ENCODE peak calls at places on chromosomes 11 and 22, in six cellular contexts. One of them, this sample, is unnamed.
A peak's percentile ranks its signal among the peaks of the same experiment; 100 is the strongest.

GRCh38 chr11:115530752-115531151 is 26.5 kb upstream of the CADM1 start:
- DNase-seq in GF-D8: no peak
- DNase-seq in stimulated activated naive CD8-positive, alpha-beta T cell treated with anti-CD3 and anti-CD28 coated beads, Interleukin-15, amount 100 ng/mL, for 72 hours: no peak
- DNase-seq in GM12891: no peak
- DNase-seq in activated naive CD8-positive, alpha-beta T cell treated with anti-CD3 and anti-CD28 coated beads, Interleukin-2, amount 50 U/mL, for 24 hours: no peak
- DNase-seq in activated CD4-positive, alpha-beta T cell treated with anti-CD3 and anti-CD28 coated beads, Interleukin-2, amount 50 U/mL, for 4 hours: no peak
- DNase-seq in this sample: no peak

GRCh38 chr11:73274722-73275380 is 2.7 kb downstream of the P2RY6 start:
- DNase-seq in GF-D8: no peak
- DNase-seq in stimulated activated naive CD8-positive, alpha-beta T cell treated with anti-CD3 and anti-CD28 coated beads, Interleukin-15, amount 100 ng/mL, for 72 hours: no peak
- DNase-seq in GM12891: no peak
- DNase-seq in activated naive CD8-positive, alpha-beta T cell treated with anti-CD3 and anti-CD28 coated beads, Interleukin-2, amount 50 U/mL, for 24 hours: no peak
- DNase-seq in activated CD4-positive, alpha-beta T cell treated with anti-CD3 and anti-CD28 coated beads, Interleukin-2, amount 50 U/mL, for 4 hours: no peak
- DNase-seq in this sample: no peak

GRCh38 chr11:19777032-19777341 is 64.3 kb downstream of the NAV2 start:
- DNase-seq in GF-D8: no peak
- DNase-seq in stimulated activated naive CD8-positive, alpha-beta T cell treated with anti-CD3 and anti-CD28 coated beads, Interleukin-15, amount 100 ng/mL, for 72 hours: no peak
- DNase-seq in GM12891: peak; percentile 32
- DNase-seq in activated naive CD8-positive, alpha-beta T cell treated with anti-CD3 and anti-CD28 coated beads, Interleukin-2, amount 50 U/mL, for 24 hours: no peak
- DNase-seq in activated CD4-positive, alpha-beta T cell treated with anti-CD3 and anti-CD28 coated beads, Interleukin-2, amount 50 U/mL, for 4 hours: no peak
- DNase-seq in this sample: peak; percentile 8

GRCh38 chr22:19713228-19713627 is 1.1 kb upstream of the SEPTIN5 start:
- DNase-seq in GF-D8: no peak
- DNase-seq in stimulated activated naive CD8-positive, alpha-beta T cell treated with anti-CD3 and anti-CD28 coated beads, Interleukin-15, amount 100 ng/mL, for 72 hours: no peak
- DNase-seq in GM12891: no peak
- DNase-seq in activated naive CD8-positive, alpha-beta T cell treated with anti-CD3 and anti-CD28 coated beads, Interleukin-2, amount 50 U/mL, for 24 hours: no peak
- DNase-seq in activated CD4-positive, alpha-beta T cell treated with anti-CD3 and anti-CD28 coated beads, Interleukin-2, amount 50 U/mL, for 4 hours: no peak
- DNase-seq in this sample: no peak

GRCh38 chr11:2775626-2776350 is 76.0 kb upstream of the KCNQ1OT1 start:
- DNase-seq in GF-D8: no peak
- DNase-seq in stimulated activated naive CD8-positive, alpha-beta T cell treated with anti-CD3 and anti-CD28 coated beads, Interleukin-15, amount 100 ng/mL, for 72 hours: no peak
- DNase-seq in GM12891: no peak
- DNase-seq in activated naive CD8-positive, alpha-beta T cell treated with anti-CD3 and anti-CD28 coated beads, Interleukin-2, amount 50 U/mL, for 24 hours: no peak
- DNase-seq in activated CD4-positive, alpha-beta T cell treated with anti-CD3 and anti-CD28 coated beads, Interleukin-2, amount 50 U/mL, for 4 hours: no peak
- DNase-seq in this sample: no peak

GRCh38 chr11:1180171-1180570 is 22.4 kb downstream of the MUC5AC start:
- DNase-seq in GF-D8: no peak
- DNase-seq in stimulated activated naive CD8-positive, alpha-beta T cell treated with anti-CD3 and anti-CD28 coated beads, Interleukin-15, amount 100 ng/mL, for 72 hours: no peak
- DNase-seq in GM12891: no peak
- DNase-seq in activated naive CD8-positive, alpha-beta T cell treated with anti-CD3 and anti-CD28 coated beads, Interleukin-2, amount 50 U/mL, for 24 hours: no peak
- DNase-seq in activated CD4-positive, alpha-beta T cell treated with anti-CD3 and anti-CD28 coated beads, Interleukin-2, amount 50 U/mL, for 4 hours: no peak
- DNase-seq in this sample: no peak

GRCh38 chr11:87176044-87176443 is 138.3 kb downstream of the TMEM135 start:
- DNase-seq in GF-D8: no peak
- DNase-seq in stimulated activated naive CD8-positive, alpha-beta T cell treated with anti-CD3 and anti-CD28 coated beads, Interleukin-15, amount 100 ng/mL, for 72 hours: no peak
- DNase-seq in GM12891: no peak
- DNase-seq in activated naive CD8-positive, alpha-beta T cell treated with anti-CD3 and anti-CD28 coated beads, Interleukin-2, amount 50 U/mL, for 24 hours: no peak
- DNase-seq in activated CD4-positive, alpha-beta T cell treated with anti-CD3 and anti-CD28 coated beads, Interleukin-2, amount 50 U/mL, for 4 hours: no peak
- DNase-seq in this sample: no peak

GRCh38 chr11:67397536-67397935 is 4.1 kb downstream of the PPP1CA start:
- DNase-seq in GF-D8: no peak
- DNase-seq in stimulated activated naive CD8-positive, alpha-beta T cell treated with anti-CD3 and anti-CD28 coated beads, Interleukin-15, amount 100 ng/mL, for 72 hours: no peak
- DNase-seq in GM12891: no peak
- DNase-seq in activated naive CD8-positive, alpha-beta T cell treated with anti-CD3 and anti-CD28 coated beads, Interleukin-2, amount 50 U/mL, for 24 hours: no peak
- DNase-seq in activated CD4-positive, alpha-beta T cell treated with anti-CD3 and anti-CD28 coated beads, Interleukin-2, amount 50 U/mL, for 4 hours: no peak
- DNase-seq in this sample: no peak

GRCh38 chr22:46828323-46829139 is 66.1 kb downstream of the TBC1D22A start:
- DNase-seq in GF-D8: no peak
- DNase-seq in stimulated activated naive CD8-positive, alpha-beta T cell treated with anti-CD3 and anti-CD28 coated beads, Interleukin-15, amount 100 ng/mL, for 72 hours: no peak
- DNase-seq in GM12891: no peak
- DNase-seq in activated naive CD8-positive, alpha-beta T cell treated with anti-CD3 and anti-CD28 coated beads, Interleukin-2, amount 50 U/mL, for 24 hours: no peak
- DNase-seq in activated CD4-positive, alpha-beta T cell treated with anti-CD3 and anti-CD28 coated beads, Interleukin-2, amount 50 U/mL, for 4 hours: no peak
- DNase-seq in this sample: no peak

GRCh38 chr22:42236268-42236667 is 34.2 kb downstream of the TCF20 start:
- DNase-seq in GF-D8: no peak
- DNase-seq in stimulated activated naive CD8-positive, alpha-beta T cell treated with anti-CD3 and anti-CD28 coated beads, Interleukin-15, amount 100 ng/mL, for 72 hours: no peak
- DNase-seq in GM12891: no peak
- DNase-seq in activated naive CD8-positive, alpha-beta T cell treated with anti-CD3 and anti-CD28 coated beads, Interleukin-2, amount 50 U/mL, for 24 hours: no peak
- DNase-seq in activated CD4-positive, alpha-beta T cell treated with anti-CD3 and anti-CD28 coated beads, Interleukin-2, amount 50 U/mL, for 4 hours: no peak
- DNase-seq in this sample: no peak

GRCh38 chr22:33922268-33922667 is 2.0 kb upstream of the LARGE1 start:
- DNase-seq in GF-D8: no peak
- DNase-seq in stimulated activated naive CD8-positive, alpha-beta T cell treated with anti-CD3 and anti-CD28 coated beads, Interleukin-15, amount 100 ng/mL, for 72 hours: peak; percentile 4
- DNase-seq in GM12891: no peak
- DNase-seq in activated naive CD8-positive, alpha-beta T cell treated with anti-CD3 and anti-CD28 coated beads, Interleukin-2, amount 50 U/mL, for 24 hours: peak; percentile 5
- DNase-seq in activated CD4-positive, alpha-beta T cell treated with anti-CD3 and anti-CD28 coated beads, Interleukin-2, amount 50 U/mL, for 4 hours: no peak
- DNase-seq in this sample: no peak

GRCh38 chr22:49950396-49950994 is 10.1 kb upstream of the PIM3 start:
- DNase-seq in GF-D8: no peak
- DNase-seq in stimulated activated naive CD8-positive, alpha-beta T cell treated with anti-CD3 and anti-CD28 coated beads, Interleukin-15, amount 100 ng/mL, for 72 hours: no peak
- DNase-seq in GM12891: no peak
- DNase-seq in activated naive CD8-positive, alpha-beta T cell treated with anti-CD3 and anti-CD28 coated beads, Interleukin-2, amount 50 U/mL, for 24 hours: no peak
- DNase-seq in activated CD4-positive, alpha-beta T cell treated with anti-CD3 and anti-CD28 coated beads, Interleukin-2, amount 50 U/mL, for 4 hours: no peak
- DNase-seq in this sample: no peak

GRCh38 chr11:110095554-110095953 is 2.4 kb downstream of the ZC3H12C start:
- DNase-seq in GF-D8: no peak
- DNase-seq in stimulated activated naive CD8-positive, alpha-beta T cell treated with anti-CD3 and anti-CD28 coated beads, Interleukin-15, amount 100 ng/mL, for 72 hours: no peak
- DNase-seq in GM12891: no peak
- DNase-seq in activated naive CD8-positive, alpha-beta T cell treated with anti-CD3 and anti-CD28 coated beads, Interleukin-2, amount 50 U/mL, for 24 hours: no peak
- DNase-seq in activated CD4-positive, alpha-beta T cell treated with anti-CD3 and anti-CD28 coated beads, Interleukin-2, amount 50 U/mL, for 4 hours: no peak
- DNase-seq in this sample: no peak

GRCh38 chr11:126588630-126589491 is 233.4 kb downstream of the ST3GAL4 start:
- DNase-seq in GF-D8: no peak
- DNase-seq in stimulated activated naive CD8-positive, alpha-beta T cell treated with anti-CD3 and anti-CD28 coated beads, Interleukin-15, amount 100 ng/mL, for 72 hours: no peak
- DNase-seq in GM12891: no peak
- DNase-seq in activated naive CD8-positive, alpha-beta T cell treated with anti-CD3 and anti-CD28 coated beads, Interleukin-2, amount 50 U/mL, for 24 hours: no peak
- DNase-seq in activated CD4-positive, alpha-beta T cell treated with anti-CD3 and anti-CD28 coated beads, Interleukin-2, amount 50 U/mL, for 4 hours: no peak
- DNase-seq in this sample: no peak

GRCh38 chr22:48961705-48962104 is 866.0 kb downstream of the BRD1 start:
- DNase-seq in GF-D8: no peak
- DNase-seq in stimulated activated naive CD8-positive, alpha-beta T cell treated with anti-CD3 and anti-CD28 coated beads, Interleukin-15, amount 100 ng/mL, for 72 hours: no peak
- DNase-seq in GM12891: no peak
- DNase-seq in activated naive CD8-positive, alpha-beta T cell treated with anti-CD3 and anti-CD28 coated beads, Interleukin-2, amount 50 U/mL, for 24 hours: no peak
- DNase-seq in activated CD4-positive, alpha-beta T cell treated with anti-CD3 and anti-CD28 coated beads, Interleukin-2, amount 50 U/mL, for 4 hours: no peak
- DNase-seq in this sample: no peak

GRCh38 chr11:85595285-85595884 is 31.8 kb downstream of the DLG2 start:
- DNase-seq in GF-D8: no peak
- DNase-seq in stimulated activated naive CD8-positive, alpha-beta T cell treated with anti-CD3 and anti-CD28 coated beads, Interleukin-15, amount 100 ng/mL, for 72 hours: no peak
- DNase-seq in GM12891: no peak
- DNase-seq in activated naive CD8-positive, alpha-beta T cell treated with anti-CD3 and anti-CD28 coated beads, Interleukin-2, amount 50 U/mL, for 24 hours: no peak
- DNase-seq in activated CD4-positive, alpha-beta T cell treated with anti-CD3 and anti-CD28 coated beads, Interleukin-2, amount 50 U/mL, for 4 hours: no peak
- DNase-seq in this sample: no peak

GRCh38 chr11:128941573-128942271 is 949 bp downstream of the TP53AIP1 start:
- DNase-seq in GF-D8: no peak
- DNase-seq in stimulated activated naive CD8-positive, alpha-beta T cell treated with anti-CD3 and anti-CD28 coated beads, Interleukin-15, amount 100 ng/mL, for 72 hours: no peak
- DNase-seq in GM12891: no peak
- DNase-seq in activated naive CD8-positive, alpha-beta T cell treated with anti-CD3 and anti-CD28 coated beads, Interleukin-2, amount 50 U/mL, for 24 hours: no peak
- DNase-seq in activated CD4-positive, alpha-beta T cell treated with anti-CD3 and anti-CD28 coated beads, Interleukin-2, amount 50 U/mL, for 4 hours: no peak
- DNase-seq in this sample: no peak